ENCODE peak calls at places on chromosomes 16 and 17, in five cellular contexts. One of them, this sample, is unnamed. For H3K27me3, the result is how much of the 10 kb centered on the place peaks cover.

GRCh38 chr17:17445925-17446665 is 30.7 kb upstream of the MED9 start:
- DNase-seq in ovary: no peak
- DNase-seq in body of pancreas: peak
- DNase-seq in testis: no peak
- DNase-seq in right lobe of liver: peak
- DNase-seq in this sample: peak

GRCh38 chr17:6233339-6233738 is 163.2 kb downstream of the WSCD1 start:
- DNase-seq in ovary: no peak
- DNase-seq in body of pancreas: no peak
- DNase-seq in testis: no peak
- DNase-seq in right lobe of liver: no peak
- DNase-seq in this sample: no peak

GRCh38 chr16:76653390-76654026 is 376.3 kb downstream of the CNTNAP4 start:
- DNase-seq in ovary: no peak
- DNase-seq in body of pancreas: peak
- DNase-seq in testis: peak
- DNase-seq in right lobe of liver: no peak
- DNase-seq in this sample: peak

GRCh38 chr17:7466644-7467341 is 12.6 kb downstream of the ZBTB4 start:
- DNase-seq in ovary: peak
- DNase-seq in body of pancreas: peak
- DNase-seq in testis: peak
- DNase-seq in right lobe of liver: no peak
- DNase-seq in this sample: no peak

GRCh38 chr16:75064403-75065148 is 52.0 kb downstream of the LDHD start:
- DNase-seq in ovary: no peak
- DNase-seq in body of pancreas: no peak
- DNase-seq in testis: peak
- DNase-seq in right lobe of liver: no peak
- DNase-seq in this sample: no peak

GRCh38 chr16:50381679-50382440 is 13.1 kb upstream of the BRD7 start:
- DNase-seq in ovary: no peak
- DNase-seq in body of pancreas: peak
- DNase-seq in testis: no peak
- DNase-seq in right lobe of liver: no peak
- DNase-seq in this sample: no peak

GRCh38 chr16:20799599-20799998 is 6.7 kb downstream of the ERI2 start:
- DNase-seq in ovary: no peak
- DNase-seq in body of pancreas: no peak
- DNase-seq in testis: no peak
- DNase-seq in right lobe of liver: no peak
- DNase-seq in this sample: no peak

GRCh38 chr17:28896491-28896883 is 1.0 kb downstream of the FLOT2 start:
- DNase-seq in ovary: no peak
- DNase-seq in body of pancreas: no peak
- DNase-seq in testis: no peak
- DNase-seq in right lobe of liver: no peak
- DNase-seq in this sample: no peak

GRCh38 chr17:43766413-43767052 is 7.9 kb upstream of the SOST start:
- DNase-seq in ovary: no peak
- DNase-seq in body of pancreas: peak
- DNase-seq in testis: peak
- DNase-seq in right lobe of liver: no peak
- DNase-seq in this sample: no peak

GRCh38 chr17:8223356-8224063 is 13.1 kb upstream of the AURKB start:
- DNase-seq in ovary: peak
- DNase-seq in body of pancreas: peak
- DNase-seq in testis: peak
- DNase-seq in right lobe of liver: peak
- DNase-seq in this sample: no peak

GRCh38 chr17:65085397-65085796 is 28.9 kb upstream of the GNA13 start:
- DNase-seq in ovary: no peak
- DNase-seq in body of pancreas: no peak
- DNase-seq in testis: peak
- DNase-seq in right lobe of liver: no peak
- DNase-seq in this sample: no peak

GRCh38 chr17:80649200-80649644 is 104.6 kb downstream of the RPTOR start:
- DNase-seq in ovary: no peak
- DNase-seq in body of pancreas: no peak
- DNase-seq in testis: no peak
- DNase-seq in right lobe of liver: no peak
- DNase-seq in this sample: no peak

GRCh38 chr17:72717676-72718075 is 374.8 kb downstream of the SLC39A11 start:
- DNase-seq in ovary: no peak
- DNase-seq in body of pancreas: no peak
- DNase-seq in testis: no peak
- DNase-seq in right lobe of liver: no peak
- DNase-seq in this sample: no peak

GRCh38 chr16:1723450-1724147 is 17.6 kb downstream of the MAPK8IP3 start:
- DNase-seq in ovary: no peak
- DNase-seq in body of pancreas: peak
- DNase-seq in testis: peak
- DNase-seq in right lobe of liver: no peak
- DNase-seq in this sample: no peak

GRCh38 chr16:71358464-71359031 is at the start of gene CALB2:
- DNase-seq in ovary: peak
- DNase-seq in body of pancreas: peak
- DNase-seq in testis: peak
- DNase-seq in right lobe of liver: peak
- DNase-seq in this sample: no peak

GRCh38 chr16:15907863-15908478 is 19.6 kb upstream of the CEP20 start:
- DNase-seq in ovary: peak
- DNase-seq in body of pancreas: no peak
- DNase-seq in testis: peak
- DNase-seq in right lobe of liver: no peak
- DNase-seq in this sample: no peak

GRCh38 chr16:19804538-19805323 is 79.9 kb downstream of the GPRC5B start:
- DNase-seq in ovary: no peak
- DNase-seq in body of pancreas: peak
- DNase-seq in testis: no peak
- DNase-seq in right lobe of liver: no peak
- DNase-seq in this sample: no peak

GRCh38 chr17:81395600-81396277 is 482 bp downstream of the BAHCC1 start:
- DNase-seq in ovary: no peak
- DNase-seq in body of pancreas: no peak
- DNase-seq in testis: no peak
- DNase-seq in right lobe of liver: no peak
- DNase-seq in this sample: no peak

GRCh38 chr17:29918922-29919856 is 10.8 kb downstream of the SSH2 start:
- DNase-seq in ovary: no peak
- DNase-seq in body of pancreas: no peak
- DNase-seq in testis: no peak
- DNase-seq in right lobe of liver: no peak
- DNase-seq in this sample: peak

GRCh38 chr16:66977341-66978113 is 10.9 kb upstream of the CES4A start:
- DNase-seq in ovary: peak
- DNase-seq in body of pancreas: peak
- DNase-seq in testis: peak
- DNase-seq in right lobe of liver: peak
- DNase-seq in this sample: no peak

GRCh38 chr17:4997302-4998026 is at the start of the genes INCA1 and KIF1C:
- DNase-seq in ovary: peak
- DNase-seq in body of pancreas: peak
- DNase-seq in testis: peak
- DNase-seq in right lobe of liver: peak
- DNase-seq in this sample: peak
- TF ChIP-seq CTCF in ovary: peak
- TF ChIP-seq CTCF in body of pancreas: peak
- TF ChIP-seq CTCF in testis: no peak
- TF ChIP-seq CTCF in right lobe of liver: peak
- TF ChIP-seq CTCF in this sample: no peak

GRCh38 chr16:56226840-56227525 is 35.7 kb downstream of the GNAO1 start:
- DNase-seq in ovary: no peak
- DNase-seq in body of pancreas: no peak
- DNase-seq in testis: no peak
- DNase-seq in right lobe of liver: no peak
- DNase-seq in this sample: no peak

GRCh38 chr16:56226187-56226586 is 34.9 kb downstream of the GNAO1 start:
- DNase-seq in ovary: no peak
- DNase-seq in body of pancreas: no peak
- DNase-seq in testis: no peak
- DNase-seq in right lobe of liver: peak
- DNase-seq in this sample: no peak

GRCh38 chr16:56221995-56222394 is 30.7 kb downstream of the GNAO1 start:
- DNase-seq in ovary: no peak
- DNase-seq in body of pancreas: no peak
- DNase-seq in testis: no peak
- DNase-seq in right lobe of liver: no peak
- DNase-seq in this sample: no peak

GRCh38 chr16:56225013-56225742 is 33.9 kb downstream of the GNAO1 start:
- DNase-seq in ovary: no peak
- DNase-seq in body of pancreas: no peak
- DNase-seq in testis: no peak
- DNase-seq in right lobe of liver: no peak
- DNase-seq in this sample: no peak

GRCh38 chr16:56222482-56222997 is 31.3 kb downstream of the GNAO1 start:
- DNase-seq in ovary: no peak
- DNase-seq in body of pancreas: no peak
- DNase-seq in testis: no peak
- DNase-seq in right lobe of liver: no peak
- DNase-seq in this sample: no peak
- H3K4me3 ChIP-seq in ovary: no peak
- H3K4me3 ChIP-seq in body of pancreas: no peak
- H3K4me3 ChIP-seq in testis: no peak
- H3K4me3 ChIP-seq in right lobe of liver: no peak
- H3K4me3 ChIP-seq in this sample: no peak

DNA sequence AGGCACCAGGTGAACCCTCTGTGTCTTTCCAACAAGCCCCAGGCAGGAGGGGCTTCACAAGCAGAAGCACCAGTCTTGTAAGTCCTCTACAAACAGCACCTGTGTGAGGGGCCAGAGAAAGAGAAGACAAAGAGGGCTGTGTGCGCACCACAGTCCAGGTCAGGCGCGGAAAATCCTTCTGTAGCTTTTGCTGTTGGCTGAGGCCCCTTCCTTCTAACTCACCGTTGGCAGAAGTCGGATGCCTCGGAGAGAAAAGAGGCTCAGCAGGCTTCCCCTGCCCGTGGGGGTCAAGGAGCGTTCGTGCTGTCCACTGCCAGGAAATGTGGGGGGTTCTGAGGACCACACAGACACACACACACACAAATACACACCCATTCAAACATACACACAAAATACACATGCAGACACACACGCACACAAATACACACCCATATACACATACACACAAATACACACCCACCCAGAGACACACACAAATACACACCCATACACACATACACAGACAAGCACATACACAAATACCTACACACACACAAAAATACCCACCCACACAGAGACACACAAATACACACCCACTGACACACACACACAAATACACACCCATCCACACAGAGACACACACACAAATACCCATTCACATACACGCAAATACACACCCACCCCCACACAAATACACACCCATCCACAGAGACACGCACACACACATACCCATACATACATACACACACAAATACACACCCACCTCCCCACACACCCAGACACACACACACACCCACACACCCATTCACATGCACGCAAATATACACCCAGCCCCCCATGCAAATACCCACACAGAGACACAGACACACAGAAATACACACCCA is 6.8 kb downstream of the ZG16B start:
- DNase-seq in ovary: no peak
- DNase-seq in body of pancreas: no peak
- DNase-seq in testis: no peak
- DNase-seq in right lobe of liver: peak
- DNase-seq in this sample: no peak
- H3K27me3 ChIP-seq in ovary: under half
- H3K27me3 ChIP-seq in body of pancreas: under half
- H3K27me3 ChIP-seq in testis: under half
- H3K27me3 ChIP-seq in right lobe of liver: under half
- H3K27me3 ChIP-seq in this sample: under half

GRCh38 chr17:1058423-1059130 is 61.6 kb downstream of the TIMM22 start:
- DNase-seq in ovary: no peak
- DNase-seq in body of pancreas: peak
- DNase-seq in testis: no peak
- DNase-seq in right lobe of liver: peak
- DNase-seq in this sample: no peak
- TF ChIP-seq CTCF in ovary: no peak
- TF ChIP-seq CTCF in body of pancreas: peak
- TF ChIP-seq CTCF in testis: no peak
- TF ChIP-seq CTCF in right lobe of liver: peak
- TF ChIP-seq CTCF in this sample: peak

GRCh38 chr17:31493656-31494155 is 102.2 kb downstream of the RAB11FIP4 start:
- DNase-seq in ovary: no peak
- DNase-seq in body of pancreas: no peak
- DNase-seq in testis: no peak
- DNase-seq in right lobe of liver: no peak
- DNase-seq in this sample: no peak
- H3K4me3 ChIP-seq in ovary: no peak
- H3K4me3 ChIP-seq in body of pancreas: no peak
- H3K4me3 ChIP-seq in testis: no peak
- H3K4me3 ChIP-seq in right lobe of liver: no peak
- H3K4me3 ChIP-seq in this sample: no peak

GRCh38 chr17:40779181-40779909 is 3.0 kb downstream of the KRT27 start:
- DNase-seq in ovary: no peak
- DNase-seq in body of pancreas: peak
- DNase-seq in testis: no peak
- DNase-seq in right lobe of liver: no peak
- DNase-seq in this sample: no peak

GRCh38 chr17:40775945-40776344 is 3.9 kb upstream of the KRT26 start:
- DNase-seq in ovary: no peak
- DNase-seq in body of pancreas: no peak
- DNase-seq in testis: no peak
- DNase-seq in right lobe of liver: no peak
- DNase-seq in this sample: no peak

GRCh38 chr17:40777459-40777858 is 4.9 kb downstream of the KRT27 start:
- DNase-seq in ovary: no peak
- DNase-seq in body of pancreas: no peak
- DNase-seq in testis: no peak
- DNase-seq in right lobe of liver: no peak
- DNase-seq in this sample: no peak

GRCh38 chr17:40777971-40778370 is 4.4 kb downstream of the KRT27 start:
- DNase-seq in ovary: no peak
- DNase-seq in body of pancreas: no peak
- DNase-seq in testis: no peak
- DNase-seq in right lobe of liver: no peak
- DNase-seq in this sample: no peak

DNA sequence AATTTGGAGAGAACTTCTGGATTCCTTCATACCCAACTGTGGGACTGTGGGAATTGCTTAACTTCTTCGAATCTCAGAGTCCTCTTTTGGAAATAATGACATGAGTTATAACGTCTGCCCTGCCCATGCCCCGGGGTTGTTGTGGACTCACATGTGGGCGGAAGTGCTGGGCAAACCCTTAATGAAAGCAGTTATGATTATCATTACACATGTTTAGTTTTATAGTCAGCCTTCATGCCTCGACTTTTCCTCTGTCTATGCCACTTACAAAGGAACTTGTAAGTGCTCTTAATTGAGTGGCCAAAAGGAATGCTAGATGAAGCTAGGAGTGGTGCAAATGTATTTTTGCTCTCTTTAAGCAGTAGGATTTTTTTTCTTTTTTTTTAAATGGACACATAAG is 3.9 kb downstream of the KRT27 start:
- DNase-seq in ovary: no peak
- DNase-seq in body of pancreas: no peak
- DNase-seq in testis: no peak
- DNase-seq in right lobe of liver: no peak
- DNase-seq in this sample: no peak
- H3K27me3 ChIP-seq in ovary: under half
- H3K27me3 ChIP-seq in body of pancreas: under half
- H3K27me3 ChIP-seq in testis: under half
- H3K27me3 ChIP-seq in right lobe of liver: under half
- H3K27me3 ChIP-seq in this sample: under half